ENCODE peak calls at places on chromosome 6, in ten cellular contexts. V is fibroblast of the conjunctiva; X is SHP77; O is NCI-H748 treated with DMSO at 0.1 percent for 48 hours; A is EH; S is COLO829; U is type B pancreatic cell; H is stimulated activated CD8-positive, alpha-beta memory T cell treated with anti-CD3 and anti-CD28 coated beads, Interleukin-12 subunit alpha, Interleukin-12 subunit beta, amount 100 ng/mL, for 1 hour; R is adrenal gland; L is HTR-8/SVneo. J is an unnamed sample.

GRCh38 chr6:99905209-99906106 is 88.6 kb downstream of the MCHR2 start:
- DNase-seq in V (peak), X (peak), O (peak), A (peak), S (peak), U (no peak), H (no peak), R (peak), L (peak), J (no peak)

GRCh38 chr6:156589281-156589680 is 187.9 kb upstream of the ARID1B start:
- DNase-seq in V (no peak), X (no peak), O (no peak), A (peak), S (no peak), U (no peak), H (no peak), R (no peak), L (peak), J (no peak)

GRCh38 chr6:38815250-38815649 is 100.1 kb downstream of the DNAH8 start:
- DNase-seq in V (no peak), X (no peak), O (no peak), A (no peak), S (no peak), U (no peak), H (no peak), R (no peak), L (no peak), J (no peak)

GRCh38 chr6:99349620-99350141 is at the start of gene FAXC:
- DNase-seq in V (no peak), X (peak), O (peak), A (peak), S (no peak), U (peak), H (no peak), R (peak), L (peak), J (no peak)

GRCh38 chr6:148521586-148521985 is 178.9 kb downstream of the SASH1 start:
- DNase-seq in V (peak), X (no peak), O (no peak), A (peak), S (no peak), U (no peak), H (no peak), R (no peak), L (no peak), J (no peak)

GRCh38 chr6:144417686-144418085 is 132.6 kb downstream of the UTRN start:
- DNase-seq in V (no peak), X (no peak), O (peak), A (peak), S (no peak), U (no peak), H (no peak), R (no peak), L (no peak), J (no peak)

GRCh38 chr6:128370072-128370471 is 150.3 kb downstream of the PTPRK start:
- DNase-seq in V (peak), X (no peak), O (no peak), A (peak), S (peak), U (no peak), H (no peak), R (no peak), L (peak), J (no peak)

GRCh38 chr6:12963566-12963965 is 247.0 kb downstream of the PHACTR1 start:
- DNase-seq in V (no peak), X (no peak), O (no peak), A (no peak), S (no peak), U (no peak), H (no peak), R (no peak), L (no peak), J (no peak)

GRCh38 chr6:14925627-14926026 is 320.2 kb upstream of the JARID2 start:
- DNase-seq in V (no peak), X (no peak), O (no peak), A (peak), S (no peak), U (no peak), H (no peak), R (no peak), L (no peak), J (no peak)

GRCh38 chr6:73942581-73942980 is 246.6 kb downstream of the CD109 start:
- DNase-seq in V (no peak), X (no peak), O (no peak), A (peak), S (no peak), U (no peak), H (no peak), R (no peak), L (no peak), J (no peak)

GRCh38 chr6:137272403-137272802 is 53.2 kb upstream of the IFNGR1 start:
- DNase-seq in V (no peak), X (no peak), O (no peak), A (no peak), S (no peak), U (no peak), H (no peak), R (no peak), L (no peak), J (no peak)

GRCh38 chr6:49479308-49480004 is 16.3 kb downstream of the CENPQ start:
- DNase-seq in V (no peak), X (no peak), O (no peak), A (peak), S (no peak), U (no peak), H (no peak), R (no peak), L (no peak), J (no peak)

GRCh38 chr6:151963001-151963400 is 155.5 kb downstream of the ESR1 start:
- DNase-seq in V (no peak), X (no peak), O (no peak), A (peak), S (no peak), U (no peak), H (no peak), R (no peak), L (no peak), J (no peak)

GRCh38 chr6:136737343-136738177 is 54.7 kb downstream of the MAP3K5 start:
- DNase-seq in V (no peak), X (no peak), O (no peak), A (peak), S (no peak), U (no peak), H (no peak), R (peak), L (no peak), J (no peak)

GRCh38 chr6:6751615-6752014 is 163.1 kb downstream of the LY86 start:
- DNase-seq in V (no peak), X (no peak), O (no peak), A (no peak), S (no peak), U (no peak), H (no peak), R (no peak), L (no peak), J (no peak)

GRCh38 chr6:32972353-32973143 is 4.2 kb downstream of the BRD2 start:
- DNase-seq in V (no peak), X (peak), O (peak), A (no peak), S (no peak), U (no peak), H (no peak), R (no peak), L (no peak), J (no peak)

GRCh38 chr6:40587240-40588069 is at the start of gene LRFN2:
- DNase-seq in V (peak), X (peak), O (peak), A (peak), S (peak), U (peak), H (peak), R (peak), L (peak), J (no peak)

GRCh38 chr6:135179920-135180457 is 1.1 kb upstream of the MYB start:
- DNase-seq in V (no peak), X (no peak), O (no peak), A (peak), S (no peak), U (no peak), H (no peak), R (no peak), L (no peak), J (no peak)

GRCh38 chr6:170243791-170244291 is 47.0 kb downstream of the DLL1 start:
- DNase-seq in V (no peak), X (peak), O (peak), A (no peak), S (no peak), U (no peak), H (no peak), R (no peak), L (no peak), J (no peak)

GRCh38 chr6:26554669-26555504 is 16.7 kb downstream of the HMGN4 start:
- DNase-seq in V (no peak), X (peak), O (no peak), A (peak), S (peak), U (no peak), H (no peak), R (no peak), L (no peak), J (no peak)

GRCh38 chr6:125300992-125301434 is 754 bp downstream of the HDDC2 start:
- DNase-seq in V (peak), X (no peak), O (peak), A (peak), S (no peak), U (no peak), H (no peak), R (peak), L (peak), J (no peak)

J was measured in omental fat pad.